ENCODE peak calls at places on chromosome X, in seven cellular contexts. W, Q, O, X, Y, U and G are unnamed samples.

GRCh38 chrX:11422529-11422857 is 129.3 kb downstream of the AMELX start:
- DNase-seq in Y (no peak), Q (no peak), O (no peak), W (no peak), X (no peak), U (no peak), G (no peak)

GRCh38 chrX:70449457-70449966 is 4.9 kb downstream of the DLG3 start:
- DNase-seq in Q (no peak), O (no peak), Y (no peak), W (no peak), X (no peak), U (no peak), G (no peak)

GRCh38 chrX:85836868-85837267 is 210.5 kb downstream of the CHM start:
- DNase-seq in X (no peak), O (no peak), U (peak), Y (no peak), Q (peak), W (no peak), G (peak)

GRCh38 chrX:150649096-150649870 is 43.9 kb upstream of the MTMR1 start:
- DNase-seq in U (peak), X (no peak), Q (peak), W (no peak), O (no peak), Y (no peak), G (peak)

GRCh38 chrX:12986886-12987285 is 12.0 kb downstream of the TMSB4X start:
- DNase-seq in Q (no peak), U (no peak), X (no peak), W (no peak), Y (no peak), O (no peak), G (no peak)

GRCh38 chrX:83916525-83916924 is 55.6 kb downstream of the CYLC1 start:
- DNase-seq in X (no peak), Y (peak), O (no peak), Q (peak), U (no peak), W (no peak), G (peak)

GRCh38 chrX:41522681-41523080 is 75.5 kb downstream of the NYX start:
- DNase-seq in X (no peak), Q (no peak), U (no peak), O (no peak), W (no peak), Y (no peak), G (no peak)

GRCh38 chrX:134480061-134480460 is 20.1 kb downstream of the HPRT1 start:
- DNase-seq in X (no peak), W (no peak), O (no peak), U (no peak), Q (peak), Y (no peak), G (no peak)

GRCh38 chrX:44997282-44997813 is 124.4 kb downstream of the KDM6A start:
- DNase-seq in O (no peak), W (no peak), Y (peak), Q (no peak), U (no peak), X (no peak), G (no peak)

GRCh38 chrX:47749185-47749967 is 87.3 kb upstream of the ZNF81 start:
- DNase-seq in X (no peak), U (no peak), O (no peak), Y (no peak), Q (peak), W (no peak), G (no peak)

GRCh38 chrX:143580266-143580665 is 55.6 kb downstream of the SLITRK4 start:
- DNase-seq in W (no peak), X (no peak), Y (no peak), O (no peak), U (no peak), Q (no peak), G (peak)

GRCh38 chrX:87338510-87338909 is 179.1 kb upstream of the KLHL4 start:
- DNase-seq in X (peak), U (no peak), W (no peak), Y (no peak), O (no peak), Q (peak), G (peak)

GRCh38 chrX:114962209-114962608 is 55.2 kb downstream of the IL13RA2 start:
- DNase-seq in Q (no peak), W (no peak), O (no peak), U (no peak), X (no peak), Y (no peak), G (no peak)

GRCh38 chrX:40174594-40175415 is 77.0 kb upstream of the BCOR start:
- DNase-seq in O (peak), Y (peak), U (no peak), X (no peak), W (peak), Q (peak), G (peak)

GRCh38 chrX:134239016-134239415 is 2.0 kb downstream of the CCDC160 start:
- DNase-seq in O (no peak), Y (no peak), W (no peak), Q (no peak), U (no peak), X (no peak), G (no peak)

GRCh38 chrX:32170481-32170880 is 1040.9 kb downstream of the DMD start:
- DNase-seq in W (no peak), X (no peak), Y (no peak), U (no peak), Q (no peak), O (no peak), G (no peak)

GRCh38 chrX:427812-428725 is 41.4 kb upstream of the PPP2R3B start:
- DNase-seq in X (no peak), O (no peak), W (peak), Y (peak), Q (peak), U (peak), G (peak)

GRCh38 chrX:108447303-108447702 is 7.7 kb downstream of the COL4A5 start:
- DNase-seq in X (no peak), Q (peak), Y (no peak), W (no peak), U (no peak), O (no peak), G (no peak)

GRCh38 chrX:18855919-18856644 is 127.8 kb downstream of the PHKA2 start:
- DNase-seq in X (no peak), Q (peak), U (no peak), O (no peak), W (no peak), Y (no peak), G (no peak)

GRCh38 chrX:35890699-35891098 is 28.8 kb upstream of the CFAP47 start:
- DNase-seq in Y (peak), O (peak), Q (peak), U (no peak), W (no peak), X (peak), G (peak)

GRCh38 chrX:99914676-99915075 is 495.4 kb downstream of the PCDH19 start:
- DNase-seq in O (no peak), U (no peak), X (no peak), W (no peak), Y (no peak), Q (no peak), G (no peak)

GRCh38 chrX:120560405-120560841 is 339 bp downstream of the CUL4B start:
- DNase-seq in W (peak), U (no peak), O (no peak), Y (peak), Q (peak), X (no peak), G (no peak)

GRCh38 chrX:86507337-86507736 is 359.1 kb downstream of the DACH2 start:
- DNase-seq in X (no peak), O (no peak), Y (no peak), U (no peak), W (no peak), Q (no peak), G (peak)

GRCh38 chrX:63922221-63922620 is 137.2 kb upstream of the ARHGEF9 start:
- DNase-seq in W (no peak), Y (no peak), X (no peak), Q (no peak), U (no peak), O (no peak), G (no peak)

GRCh38 chrX:56600141-56600540 is 36.7 kb downstream of the UBQLN2 start:
- DNase-seq in Q (peak), Y (no peak), U (no peak), X (no peak), O (no peak), W (no peak), G (no peak)

GRCh38 chrX:150184487-150184886 is 178.6 kb upstream of the MAMLD1 start:
- DNase-seq in U (no peak), Q (peak), X (no peak), W (no peak), Y (no peak), O (no peak), G (no peak)

GRCh38 chrX:4844376-4844775 is 1130.9 kb upstream of the PRKX start:
- DNase-seq in U (no peak), W (no peak), Q (no peak), X (no peak), O (no peak), Y (no peak), G (no peak)

GRCh38 chrX:66731398-66731797 is 92.5 kb upstream of the EDA2R start:
- DNase-seq in W (no peak), Q (peak), U (peak), X (peak), O (no peak), Y (no peak), G (peak)

GRCh38 chrX:129768586-129769466 is 10.9 kb upstream of the SASH3 start:
- DNase-seq in Q (no peak), U (no peak), Y (no peak), X (no peak), W (no peak), O (no peak), G (no peak)

GRCh38 chrX:19739683-19740082 is 147.7 kb downstream of the SH3KBP1 start:
- DNase-seq in W (peak), Q (peak), U (no peak), X (peak), O (peak), Y (peak), G (peak)

GRCh38 chrX:108025954-108026616 is 18.8 kb upstream of the VSIG1 start:
- DNase-seq in Q (no peak), W (no peak), X (no peak), O (no peak), Y (no peak), U (no peak), G (peak)

GRCh38 chrX:72304877-72305276 is 837 bp downstream of the CITED1 start:
- DNase-seq in Y (no peak), Q (no peak), W (no peak), X (no peak), U (no peak), O (no peak), G (peak)

GRCh38 chrX:68838571-68838910 is 9.7 kb downstream of the EFNB1 start:
- DNase-seq in U (no peak), W (no peak), Q (no peak), X (no peak), O (no peak), Y (no peak), G (no peak)

GRCh38 chrX:41634284-41634683 is 54.5 kb upstream of the GPR34 start:
- DNase-seq in W (no peak), Y (no peak), O (no peak), U (no peak), X (no peak), Q (peak), G (no peak)

GRCh38 chrX:80174925-80175574 is 160.5 kb downstream of the TBX22 start:
- DNase-seq in X (no peak), Q (no peak), O (no peak), Y (no peak), U (no peak), W (no peak), G (no peak)

GRCh38 chrX:22345884-22346283 is 73.2 kb downstream of the CBLL2 start:
- DNase-seq in X (no peak), O (no peak), W (no peak), Q (peak), U (no peak), Y (no peak), G (no peak)

GRCh38 chrX:46770006-46770816 is 11.3 kb upstream of the SLC9A7 start:
- DNase-seq in W (no peak), U (no peak), Q (peak), O (no peak), Y (no peak), X (peak), G (no peak)

GRCh38 chrX:69123481-69123880 is 41.8 kb downstream of the PJA1 start:
- DNase-seq in Q (no peak), X (no peak), W (no peak), O (no peak), U (no peak), Y (no peak), G (no peak)